ENCODE peak calls at places on chromosomes 1 and 21, in seven cellular contexts. I, Q, C, G, U, K and M are unnamed samples. For H3K36me3, the result is how much of the 10 kb centered on the place peaks cover.

GRCh38 chr1:183349201-183349711 is 68.9 kb downstream of the NMNAT2 start:
- DNase-seq in I (no peak), U (peak), K (peak), G (peak), C (no peak), Q (peak), M (no peak)

GRCh38 chr1:211118407-211119102 is 15.4 kb downstream of the KCNH1 start:
- DNase-seq in I (peak), C (no peak), G (no peak), K (no peak), Q (no peak), U (peak), M (no peak)

GRCh38 chr1:229456016-229456415 is 22.1 kb upstream of the ACTA1 start:
- DNase-seq in K (no peak), G (no peak), I (peak), U (peak), C (no peak), Q (no peak), M (no peak)

GRCh38 chr1:41314781-41315481 is 46.3 kb upstream of the FOXO6 start:
- DNase-seq in Q (peak), G (no peak), C (no peak), K (peak), I (no peak), U (peak), M (no peak)

GRCh38 chr1:180270767-180271639 is 40.9 kb downstream of the LHX4 start:
- DNase-seq in K (peak), U (peak), Q (peak), C (no peak), G (no peak), I (no peak), M (peak)

GRCh38 chr1:9317591-9318331 is 25.1 kb downstream of the SPSB1 start:
- DNase-seq in K (no peak), U (peak), I (peak), G (peak), Q (no peak), C (no peak), M (no peak)

GRCh38 chr1:54465351-54465811 is 59.2 kb upstream of the SSBP3 start:
- DNase-seq in C (no peak), G (no peak), K (no peak), U (peak), I (no peak), Q (no peak), M (no peak)

GRCh38 chr1:85296980-85297379 is 20.5 kb upstream of the BCL10 start:
- DNase-seq in K (no peak), G (no peak), Q (no peak), I (no peak), C (no peak), U (no peak), M (no peak)

GRCh38 chr1:177170756-177171535 is at the start of gene BRINP2:
- DNase-seq in G (peak), Q (peak), C (peak), U (peak), K (peak), I (peak), M (peak)

GRCh38 chr21:31078796-31079195 is 40.5 kb upstream of the KRTAP19-8 start:
- DNase-seq in I (no peak), U (no peak), K (no peak), Q (no peak), C (no peak), G (no peak), M (no peak)

GRCh38 chr21:37338671-37339526 is 27.7 kb upstream of the DYRK1A start:
- DNase-seq in K (no peak), C (no peak), G (peak), U (peak), Q (no peak), I (peak), M (no peak)

GRCh38 chr1:28139033-28139712 is 37.3 kb downstream of the PTAFR start:
- DNase-seq in C (no peak), U (peak), K (no peak), I (peak), G (no peak), Q (no peak), M (no peak)

GRCh38 chr1:197783510-197783948 is 8.2 kb upstream of the DENND1B start:
- DNase-seq in K (no peak), G (no peak), U (peak), C (no peak), Q (no peak), I (peak), M (no peak)

GRCh38 chr1:15493869-15494390 is 18.0 kb downstream of the CELA2B start:
- DNase-seq in I (no peak), G (no peak), U (no peak), K (no peak), Q (no peak), C (no peak), M (no peak)

GRCh38 chr1:37703061-37703460 is 10.7 kb downstream of the CDCA8 start:
- DNase-seq in I (no peak), Q (no peak), G (no peak), C (no peak), K (no peak), U (no peak), M (no peak)

GRCh38 chr1:82160903-82161302 is 360.2 kb downstream of the ADGRL2 start:
- DNase-seq in Q (no peak), K (no peak), G (no peak), U (no peak), I (no peak), C (no peak), M (no peak)

GRCh38 chr1:63813829-63814277 is 40.0 kb downstream of the ROR1 start:
- DNase-seq in Q (no peak), K (no peak), C (no peak), I (peak), G (no peak), U (peak), M (no peak)

GRCh38 chr1:118304722-118305344 is 119.8 kb upstream of the SPAG17 start:
- DNase-seq in K (peak), I (peak), Q (peak), G (no peak), U (peak), C (peak), M (no peak)

GRCh38 chr1:244112046-244112445 is 61.0 kb downstream of the ZBTB18 start:
- DNase-seq in Q (no peak), U (no peak), I (no peak), C (no peak), K (no peak), G (no peak), M (no peak)

GRCh38 chr21:38306833-38307232 is 50.0 kb downstream of the KCNJ15 start:
- DNase-seq in C (no peak), I (no peak), U (peak), K (no peak), G (no peak), Q (no peak), M (no peak)

GRCh38 chr1:220966473-220966872 is 87.2 kb downstream of the HLX start:
- DNase-seq in C (no peak), U (no peak), K (no peak), I (peak), Q (no peak), G (no peak), M (no peak)

GRCh38 chr21:45615145-45615711 is 28.3 kb upstream of the PCBP3 start:
- DNase-seq in I (peak), K (no peak), U (no peak), C (no peak), G (no peak), Q (no peak), M (peak)

GRCh38 chr1:157189986-157190982 is 52.1 kb upstream of the ETV3 start:
- DNase-seq in G (no peak), K (no peak), Q (no peak), C (no peak), U (no peak), I (no peak), M (no peak)

GRCh38 chr1:38135621-38136414 is 89.2 kb upstream of the POU3F1 start:
- DNase-seq in G (no peak), Q (peak), U (no peak), K (no peak), I (no peak), C (no peak), M (no peak)

GRCh38 chr1:184380468-184380867 is 6.4 kb upstream of the C1orf21 start:
- DNase-seq in K (no peak), Q (no peak), C (no peak), I (no peak), G (no peak), U (no peak), M (no peak)

GRCh38 chr1:116808476-116809180 is 54.4 kb downstream of the CD2 start:
- DNase-seq in C (no peak), I (no peak), U (no peak), K (no peak), G (no peak), Q (no peak), M (no peak)

GRCh38 chr1:51679435-51679834 is 62.5 kb downstream of the OSBPL9 start:
- DNase-seq in Q (no peak), I (peak), C (no peak), K (no peak), U (no peak), G (no peak), M (no peak)

GRCh38 chr1:2866415-2867086 is 65.1 kb upstream of the TTC34 start:
- DNase-seq in C (no peak), K (no peak), U (no peak), Q (no peak), I (no peak), G (no peak), M (no peak)
- H3K36me3 ChIP-seq in C (under half), K (under half), U (under half), Q (under half), I (under half), G (under half), M (under half)

DNA sequence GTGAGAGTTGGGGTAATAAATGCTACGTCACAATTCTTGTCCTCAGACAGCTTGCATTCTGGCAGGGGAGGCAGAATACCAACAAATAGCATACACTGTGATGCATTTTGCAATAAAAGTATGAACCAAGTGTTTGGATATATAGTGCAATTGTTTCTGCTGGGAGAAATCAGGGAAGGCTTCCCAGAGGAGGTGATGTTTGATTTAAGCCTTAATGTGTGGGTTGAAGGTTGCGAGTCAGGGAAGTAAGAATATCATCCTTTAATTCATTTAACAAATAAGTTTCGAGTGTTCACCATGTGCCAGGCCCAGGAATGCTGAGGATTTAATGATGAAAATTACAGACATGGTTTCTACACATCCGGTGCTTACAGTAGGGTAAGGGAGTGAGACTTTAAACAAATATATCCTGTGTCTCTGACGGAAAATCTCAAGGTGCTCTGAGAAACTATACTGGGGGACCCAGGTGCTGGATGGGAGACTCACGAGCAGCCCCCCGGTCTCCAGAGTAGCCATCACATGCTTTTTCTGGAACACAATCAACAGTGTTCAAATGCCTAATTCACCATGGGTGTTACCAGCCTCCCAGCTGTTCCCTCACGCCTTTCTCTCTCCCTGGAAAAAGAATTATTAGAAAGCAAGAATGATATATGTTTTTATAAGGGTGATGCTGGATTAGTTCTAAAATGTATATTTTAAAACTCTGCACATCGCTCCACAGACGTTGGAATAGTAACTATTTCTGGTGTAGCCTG is 31.7 kb downstream of the RASSF5 start:
- DNase-seq in I (no peak), G (no peak), Q (no peak), C (no peak), U (no peak), K (no peak), M (no peak)
- H3K27ac ChIP-seq in I (no peak), G (no peak), Q (no peak), C (no peak), U (no peak), K (no peak), M (peak)

DNA sequence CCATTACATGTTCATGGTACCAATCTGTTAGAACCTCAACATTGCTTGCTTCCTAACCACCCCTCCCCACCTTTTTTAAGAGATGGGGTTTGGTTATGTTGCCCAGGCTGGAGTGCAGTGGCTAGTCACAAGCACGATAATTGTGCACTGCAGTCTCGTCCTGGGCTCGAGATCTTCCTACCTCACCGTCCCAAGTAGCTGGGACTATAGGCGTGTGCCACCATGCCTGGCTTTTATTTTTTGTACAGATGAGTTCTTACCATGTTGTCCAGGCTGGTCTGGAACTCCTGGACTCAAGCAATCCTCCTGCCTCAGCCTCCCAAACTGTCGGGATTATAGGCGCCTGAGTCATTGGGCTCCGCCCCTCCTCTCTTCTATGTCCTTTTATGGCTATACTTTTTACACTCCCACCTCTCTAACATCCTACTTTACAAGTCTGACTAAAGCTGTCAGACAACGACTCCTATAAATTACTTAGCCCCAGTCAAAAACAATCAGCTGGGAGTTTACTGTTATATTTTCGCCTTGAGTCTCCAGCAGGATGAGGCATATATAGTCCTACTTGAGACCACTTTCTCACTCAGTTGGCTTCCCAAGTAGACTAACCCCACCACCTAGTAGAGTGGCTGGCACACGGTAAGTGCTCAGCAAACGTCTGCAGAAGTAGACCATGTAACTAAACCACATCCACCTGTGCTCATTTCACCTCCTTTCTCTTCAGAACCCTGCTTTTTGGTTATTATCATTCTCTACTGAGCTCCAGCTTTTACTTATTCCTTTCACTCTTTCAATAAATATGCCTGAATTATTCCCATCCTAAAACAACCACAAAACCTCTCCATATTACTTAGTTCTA is 13.8 kb downstream of the ENSA start:
- DNase-seq in C (no peak), Q (no peak), U (no peak), K (no peak), G (no peak), I (peak), M (no peak)
- H3K36me3 ChIP-seq in C (half or more), Q (under half), U (under half), K (under half), G (under half), I (under half), M (under half)

GRCh38 chr1:112687785-112688496 is 13.5 kb downstream of the MOV10 start:
- DNase-seq in U (no peak), G (no peak), I (no peak), C (no peak), K (no peak), Q (no peak), M (no peak)

GRCh38 chr1:112687361-112687760 is 12.9 kb downstream of the MOV10 start:
- DNase-seq in I (no peak), U (no peak), K (no peak), Q (no peak), G (no peak), C (no peak), M (no peak)

GRCh38 chr1:112689842-112690237 is 15.4 kb downstream of the MOV10 start:
- DNase-seq in Q (no peak), G (no peak), C (no peak), K (no peak), U (no peak), I (no peak), M (no peak)

GRCh38 chr1:112689196-112689841 is 14.9 kb downstream of the MOV10 start:
- DNase-seq in K (no peak), I (no peak), C (no peak), U (no peak), G (no peak), Q (no peak), M (no peak)

GRCh38 chr1:112688781-112689193 is 14.3 kb downstream of the MOV10 start:
- DNase-seq in G (no peak), C (no peak), U (no peak), I (no peak), Q (no peak), K (no peak), M (no peak)
- H3K27ac ChIP-seq in G (peak), C (no peak), U (no peak), I (no peak), Q (no peak), K (no peak), M (no peak)

GRCh38 chr1:145947551-145947950 is 10.3 kb downstream of the LIX1L start:
- DNase-seq in G (no peak), I (no peak), U (no peak), Q (no peak), C (no peak), K (peak), M (no peak)
- H3K36me3 ChIP-seq in G (under half), I (under half), U (under half), Q (under half), C (half or more), K (under half), M (under half)

DNA sequence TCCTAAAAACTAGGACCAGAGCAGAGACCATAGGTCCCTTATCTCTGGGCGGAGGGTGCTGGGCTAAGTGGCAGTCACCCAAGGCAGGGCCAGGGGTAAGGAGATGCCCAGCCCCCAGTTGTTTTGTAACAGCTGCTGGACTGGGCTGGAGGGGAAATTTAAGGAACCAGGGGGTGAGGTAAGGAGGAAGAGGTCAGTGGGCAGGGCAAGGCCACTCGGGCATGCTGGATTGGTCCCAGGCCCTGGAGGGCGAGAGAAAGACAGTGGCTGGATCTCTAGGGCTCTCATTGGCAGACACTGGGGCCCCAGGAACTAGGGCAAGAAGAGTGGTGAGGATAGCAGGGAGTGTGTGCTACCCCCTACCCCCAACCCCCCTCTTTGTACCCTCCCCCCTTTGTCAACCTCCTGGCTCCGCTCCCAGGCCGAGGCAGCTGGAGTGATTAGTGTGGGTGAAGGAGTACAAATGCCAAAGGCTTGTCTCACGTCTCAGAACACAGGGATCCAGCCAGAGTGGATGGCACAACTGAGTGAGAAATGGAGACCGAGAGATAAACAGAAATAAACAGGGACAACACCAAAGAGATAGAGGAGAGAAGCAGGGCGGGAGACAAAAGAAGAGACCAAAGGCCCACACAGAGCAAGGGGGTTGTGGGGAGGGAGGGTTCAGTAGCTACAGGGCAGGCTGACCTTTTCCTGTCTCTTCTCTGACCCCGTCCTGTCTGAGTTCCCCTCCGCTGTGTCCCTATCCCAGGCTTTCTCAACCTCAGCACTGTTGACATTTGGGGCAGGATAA is 20.5 kb upstream of the THRAP3 start:
- DNase-seq in C (no peak), U (peak), K (no peak), Q (peak), I (no peak), G (peak), M (no peak)
- H3K27ac ChIP-seq in C (peak), U (peak), K (no peak), Q (peak), I (no peak), G (peak), M (peak)

DNA sequence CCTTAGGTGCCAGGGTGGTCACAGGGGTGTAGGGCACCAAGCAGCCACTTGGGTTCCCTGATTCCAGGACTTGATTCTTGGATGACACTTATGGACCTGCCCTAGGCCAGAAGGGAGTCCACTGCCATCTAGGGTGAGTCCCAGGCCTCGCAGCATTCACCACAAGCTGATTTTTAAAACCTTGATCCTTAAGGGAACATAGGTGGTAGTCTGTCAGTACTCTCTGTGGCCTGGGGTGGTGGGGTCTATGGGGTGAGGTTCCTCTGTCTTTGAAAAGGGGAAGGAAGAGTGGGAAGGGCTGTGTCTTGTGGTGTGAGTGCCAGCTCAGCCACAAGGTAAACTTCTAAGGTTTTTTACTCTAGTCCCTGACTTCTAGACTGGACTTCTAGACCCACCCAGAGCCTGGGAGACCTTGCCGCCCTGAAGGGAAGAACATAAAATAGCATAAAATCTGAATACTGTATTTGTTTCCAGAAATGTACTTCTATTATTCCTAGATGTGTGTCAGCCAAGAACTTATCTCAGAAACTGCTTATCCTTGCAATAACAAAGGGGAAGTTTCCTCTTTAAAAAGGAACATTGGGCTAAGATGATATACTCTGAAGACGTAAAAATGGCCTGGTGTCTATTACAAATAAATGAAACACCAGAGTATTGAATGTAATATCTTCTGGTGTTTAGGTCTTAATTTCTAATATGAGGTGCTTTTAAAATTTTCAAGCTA is 757.3 kb downstream of the LTN1 start:
- DNase-seq in C (no peak), K (peak), U (no peak), Q (no peak), G (no peak), I (no peak), M (no peak)
- H3K36me3 ChIP-seq in C (under half), K (under half), U (under half), Q (under half), G (under half), I (under half), M (under half)

DNA sequence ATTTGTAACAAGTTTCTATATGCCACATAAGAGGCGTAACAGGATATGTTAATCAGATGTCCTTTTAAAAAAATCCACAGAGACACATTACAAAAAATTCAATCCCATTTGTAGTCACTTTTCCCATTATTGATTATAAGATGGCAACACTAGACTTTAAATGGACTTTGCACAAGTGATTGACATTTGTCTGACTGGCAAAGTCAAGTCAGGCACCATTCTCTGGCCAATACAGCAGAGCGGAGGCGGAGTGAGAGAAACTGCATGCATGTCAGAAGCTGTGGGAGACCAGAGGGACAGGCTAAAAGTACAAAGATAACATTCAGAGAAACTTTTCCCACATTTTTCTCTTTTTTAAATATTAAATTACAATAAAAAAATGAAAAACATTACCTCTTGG is 28.1 kb upstream of the RGS5 start:
- DNase-seq in C (no peak), I (no peak), G (no peak), Q (no peak), K (no peak), U (no peak), M (no peak)
- H3K27ac ChIP-seq in C (no peak), I (no peak), G (peak), Q (no peak), K (no peak), U (no peak), M (no peak)